ENCODE peak calls at places on chromosomes 11 and 22, in six cellular contexts. B, G, U, H, J and T are unnamed samples.

GRCh38 chr11:75476716-75477613 is 44.0 kb upstream of the KLHL35 start:
- DNase-seq in B (no peak), G (no peak), U (peak), H (no peak), J (no peak), T (no peak)

GRCh38 chr22:50268655-50269113 is 1.5 kb downstream of the MAPK11 start:
- DNase-seq in B (peak), G (no peak), U (no peak), H (no peak), J (peak), T (no peak)

GRCh38 chr11:10349806-10350205 is 44.9 kb downstream of the ADM start:
- DNase-seq in B (no peak), G (no peak), U (no peak), H (no peak), J (no peak), T (no peak)

GRCh38 chr11:10303558-10304363 is 1.1 kb upstream of the ADM start:
- DNase-seq in B (peak), G (peak), U (peak), H (peak), J (peak), T (no peak)

GRCh38 chr11:131025421-131026126 is 109.3 kb upstream of the SNX19 start:
- DNase-seq in B (no peak), G (no peak), U (no peak), H (no peak), J (no peak), T (no peak)

GRCh38 chr22:38755155-38755910 is 465 bp downstream of the SUN2 start:
- DNase-seq in B (peak), G (peak), U (peak), H (peak), J (peak), T (peak)

GRCh38 chr11:33687733-33688479 is 12.7 kb downstream of the C11orf91 start:
- DNase-seq in B (peak), G (peak), U (no peak), H (peak), J (peak), T (peak)

GRCh38 chr22:35842954-35843353 is 125.3 kb downstream of the APOL5 start:
- DNase-seq in B (peak), G (peak), U (no peak), H (peak), J (peak), T (no peak)

GRCh38 chr22:17131686-17132085 is 10.5 kb upstream of the TMEM121B start:
- DNase-seq in B (no peak), G (no peak), U (no peak), H (no peak), J (no peak), T (no peak)

GRCh38 chr11:47280099-47280498 is 10.2 kb downstream of the MADD start:
- DNase-seq in B (no peak), G (no peak), U (no peak), H (no peak), J (no peak), T (no peak)

GRCh38 chr11:65503923-65504670 is 5.3 kb downstream of the MALAT1 start:
- DNase-seq in B (no peak), G (peak), U (no peak), H (no peak), J (peak), T (no peak)
- TF ChIP-seq CTCF in B (no peak), G (no peak), U (no peak), H (no peak), J (no peak), T (no peak)

DNA sequence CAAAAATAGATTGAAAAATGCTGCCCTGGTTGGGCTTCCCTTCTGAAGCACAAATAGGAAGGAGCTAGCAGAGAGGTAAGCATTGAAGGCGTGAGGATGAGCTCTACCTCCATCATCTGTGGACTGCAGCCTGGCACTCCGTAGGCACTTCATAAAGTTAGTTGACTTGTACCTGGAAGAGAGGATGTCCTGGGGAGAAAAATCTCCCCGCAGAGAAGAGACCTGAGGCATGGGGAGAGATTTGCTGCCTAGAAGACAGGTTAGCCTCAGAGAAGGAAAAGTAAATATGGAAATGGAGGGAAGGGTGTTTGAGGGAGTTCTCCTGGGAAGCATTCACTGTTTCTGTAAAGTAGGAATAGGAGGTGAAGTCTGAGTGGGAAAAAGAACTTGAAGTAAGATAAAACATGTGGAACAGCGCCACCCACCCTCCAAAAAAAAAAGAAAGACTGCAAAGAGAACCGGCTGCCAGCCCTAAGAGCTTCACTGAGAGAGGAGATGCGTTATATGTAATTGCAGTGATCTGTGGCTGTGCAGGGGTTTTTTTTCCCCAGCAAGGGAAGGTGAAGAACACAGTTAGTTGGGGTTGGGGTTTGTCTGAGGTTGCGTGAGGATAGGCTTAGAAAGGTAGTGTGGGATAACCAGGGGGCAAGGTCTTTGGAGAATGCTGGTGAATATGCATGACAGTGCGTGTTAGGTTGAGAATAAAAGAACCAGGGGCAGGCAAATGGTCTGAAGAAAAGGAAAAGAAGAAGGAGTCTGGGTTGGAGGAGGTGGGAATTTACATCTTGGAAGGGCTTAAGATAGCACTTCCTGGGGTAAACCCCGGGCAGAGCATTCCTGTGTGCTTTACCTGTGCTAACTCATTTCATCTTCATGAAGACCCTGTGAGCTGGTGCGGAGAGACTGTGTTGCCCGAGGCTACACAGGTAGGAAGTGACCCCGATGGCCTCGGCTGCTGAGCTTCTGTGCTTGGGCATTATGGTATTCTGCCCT is 16.0 kb downstream of the TNRC6B start:
- DNase-seq in B (no peak), G (peak), U (no peak), H (no peak), J (peak), T (peak)
- TF ChIP-seq CTCF in B (no peak), G (peak), U (peak), H (no peak), J (peak), T (peak)

DNA sequence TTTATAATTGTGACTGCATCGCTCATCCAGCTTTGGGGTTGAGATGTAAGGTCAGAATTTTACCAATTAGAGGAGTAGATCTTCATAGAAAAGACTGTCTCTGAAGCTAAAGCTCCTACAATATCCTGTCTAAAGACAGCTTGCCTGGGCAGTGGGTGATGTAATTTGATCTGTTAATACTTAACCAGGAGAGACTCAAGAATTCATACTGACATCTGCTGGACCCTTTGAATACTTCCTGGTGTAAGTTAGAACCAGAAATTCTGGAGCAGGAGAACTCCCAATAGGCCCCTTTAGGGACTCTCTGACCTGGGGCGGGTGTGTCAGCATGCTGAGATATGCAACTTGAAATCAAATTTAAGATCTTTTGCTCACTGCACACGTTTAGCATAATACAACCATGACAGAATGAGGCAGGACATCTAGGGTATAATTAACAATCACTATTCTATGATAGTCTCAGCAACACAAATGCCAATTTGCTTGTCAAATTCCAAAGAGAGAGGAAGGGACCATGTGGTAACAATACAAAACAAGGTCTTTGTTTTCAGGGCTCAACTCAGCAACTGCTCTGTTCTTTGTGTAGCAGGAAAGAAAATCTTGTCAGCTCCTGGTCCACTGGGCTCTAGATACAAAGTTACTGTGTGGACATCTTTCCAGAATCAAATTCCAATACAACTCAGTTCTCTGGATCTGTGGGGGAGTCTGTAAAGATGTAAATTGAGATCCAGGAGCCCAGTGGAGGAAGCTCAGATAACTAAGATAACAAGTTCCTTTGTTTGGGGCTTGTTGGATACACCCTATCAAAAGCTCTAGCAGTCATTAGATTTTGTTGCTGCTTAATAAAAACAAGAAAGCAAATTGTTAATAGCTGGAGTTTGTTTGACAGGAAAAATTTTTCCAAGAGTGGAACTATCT is 144.0 kb downstream of the INSC start:
- DNase-seq in B (peak), G (peak), U (no peak), H (no peak), J (peak), T (no peak)
- TF ChIP-seq CTCF in B (no peak), G (peak), U (no peak), H (no peak), J (peak), T (peak)

GRCh38 chr11:57779275-57779674 is 17.7 kb downstream of the CTNND1 start:
- DNase-seq in B (peak), G (peak), U (no peak), H (no peak), J (peak), T (no peak)
- TF ChIP-seq CTCF in B (no peak), G (no peak), U (no peak), H (no peak), J (no peak), T (no peak)

DNA sequence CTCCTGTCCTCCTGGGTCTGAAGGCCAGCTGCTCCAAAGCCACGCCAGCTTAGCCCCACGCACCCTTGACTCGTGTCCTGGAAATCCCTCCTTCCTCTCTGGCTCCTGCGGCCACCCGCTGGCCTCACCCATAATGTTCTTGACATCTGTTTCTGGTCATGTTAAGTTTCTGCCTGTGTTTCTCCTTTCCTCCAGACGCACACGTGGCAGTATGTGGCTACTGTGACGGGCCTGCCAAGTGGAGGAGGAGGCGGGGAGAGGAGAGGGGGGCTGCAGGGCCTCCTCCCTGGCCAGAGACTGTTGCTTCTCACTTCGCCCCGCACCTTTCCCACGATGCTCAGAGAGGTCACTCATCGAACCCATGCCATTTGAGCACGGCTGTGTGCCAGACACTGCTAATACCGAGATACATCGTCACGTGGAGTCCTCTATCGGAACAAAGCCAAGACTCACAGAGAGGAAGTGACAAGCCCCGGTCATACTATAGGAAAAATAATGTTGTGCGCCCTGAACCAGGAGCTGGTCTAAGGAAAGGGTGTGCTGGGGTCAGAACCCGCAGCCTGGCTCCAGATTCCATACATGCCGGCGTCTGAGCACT is 11.5 kb downstream of the C1QTNF6 start:
- DNase-seq in B (no peak), G (peak), U (peak), H (no peak), J (peak), T (no peak)
- TF ChIP-seq CTCF in B (no peak), G (no peak), U (no peak), H (no peak), J (no peak), T (no peak)

GRCh38 chr11:102830328-102830727 is 13.1 kb downstream of the MMP3 start:
- DNase-seq in B (no peak), G (peak), U (no peak), H (no peak), J (no peak), T (no peak)

GRCh38 chr11:102831128-102831708 is 12.2 kb downstream of the MMP3 start:
- DNase-seq in B (peak), G (peak), U (peak), H (peak), J (no peak), T (no peak)

GRCh38 chr11:102833731-102834130 is 9.7 kb downstream of the MMP3 start:
- DNase-seq in B (no peak), G (no peak), U (no peak), H (no peak), J (no peak), T (no peak)

GRCh38 chr11:102832612-102833011 is 10.8 kb downstream of the MMP3 start:
- DNase-seq in B (no peak), G (no peak), U (no peak), H (no peak), J (no peak), T (no peak)

DNA sequence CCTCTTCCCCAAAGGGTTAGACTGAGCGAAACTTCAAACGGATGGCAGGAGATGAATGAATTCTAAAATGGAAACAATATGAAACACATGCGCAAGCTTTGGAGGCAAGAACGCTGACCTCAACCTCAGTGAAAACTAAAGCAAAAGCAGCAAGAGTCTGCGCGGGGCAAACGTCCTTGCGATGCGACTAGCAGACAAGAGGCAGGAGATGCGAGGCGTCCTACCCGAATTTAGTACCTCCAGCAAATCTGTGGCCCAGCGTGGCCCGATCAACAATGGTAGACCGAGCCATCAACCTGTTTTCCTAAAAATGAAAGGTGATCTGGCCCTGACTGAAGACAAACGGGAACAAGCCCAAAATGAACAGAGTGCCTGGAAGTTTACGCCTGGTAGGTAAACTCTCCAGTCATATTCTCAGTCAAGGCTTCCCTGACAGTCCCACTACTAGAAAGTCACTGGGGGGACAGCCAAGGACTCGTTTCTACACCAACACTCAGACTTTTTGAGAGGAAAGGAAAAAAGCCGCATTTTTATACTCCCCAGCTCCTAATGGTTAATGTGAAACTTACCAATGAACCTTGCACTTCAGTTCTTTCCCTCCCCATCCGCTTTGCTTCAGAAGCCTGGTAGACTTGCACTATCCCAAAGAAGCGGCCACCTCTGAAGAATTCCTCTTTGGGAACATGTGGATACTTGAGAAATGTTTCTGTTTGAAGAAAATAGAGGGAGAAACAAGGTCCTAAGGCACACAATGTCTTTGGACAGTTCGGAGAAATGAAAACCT is 11.5 kb downstream of the MMP3 start:
- DNase-seq in B (no peak), G (no peak), U (no peak), H (no peak), J (no peak), T (no peak)
- TF ChIP-seq CTCF in B (no peak), G (no peak), U (no peak), H (no peak), J (no peak), T (no peak)